ENCODE peak calls at places on chromosomes 12 and 14, in four cellular contexts. O is endothelial cell of umbilical vein, Y is K562, A is HepG2. F is an unnamed sample.

GRCh38 chr12:15423629-15424028 is 101.3 kb downstream of the PTPRO start:
- DNase-seq in A (no peak), O (no peak), Y (no peak), F (no peak)

GRCh38 chr14:94775875-94776217 is 5.9 kb upstream of the GSC start:
- DNase-seq in O (no peak), A (no peak), Y (no peak), F (no peak)

GRCh38 chr14:53894456-53894855 is 62.2 kb downstream of the BMP4 start:
- DNase-seq in O (peak), A (no peak), Y (no peak), F (no peak)

GRCh38 chr12:20474443-20474842 is 106.1 kb downstream of the PDE3A start:
- DNase-seq in O (no peak), A (no peak), Y (no peak), F (no peak)

GRCh38 chr12:104055686-104056388 is 5.8 kb upstream of the GLT8D2 start:
- DNase-seq in A (no peak), Y (no peak), O (peak), F (peak)

GRCh38 chr12:109606261-109607028 is 32.9 kb downstream of the MVK start:
- DNase-seq in Y (peak), O (no peak), A (peak), F (peak)

GRCh38 chr12:84502907-84503787 is 409.5 kb downstream of the SLC6A15 start:
- DNase-seq in Y (peak), O (peak), A (peak), F (no peak)

GRCh38 chr14:68140801-68141200 is 321.2 kb downstream of the RAD51B start:
- DNase-seq in Y (no peak), A (no peak), O (no peak), F (no peak)

GRCh38 chr12:53345486-53346195 is 9.5 kb upstream of the SP7 start:
- DNase-seq in Y (no peak), A (no peak), O (peak), F (peak)

GRCh38 chr14:89166650-89167049 is 250.4 kb downstream of the FOXN3 start:
- DNase-seq in Y (no peak), A (no peak), O (no peak), F (no peak)

GRCh38 chr12:50597200-50598195 is 92.7 kb downstream of the DIP2B start:
- DNase-seq in A (no peak), O (peak), Y (no peak), F (no peak)

GRCh38 chr12:74984631-74985030 is 225.0 kb downstream of the KCNC2 start:
- DNase-seq in O (no peak), Y (no peak), A (no peak), F (no peak)

GRCh38 chr14:55814064-55814463 is 234.1 kb downstream of the KTN1 start:
- DNase-seq in O (peak), A (no peak), Y (no peak), F (no peak)

GRCh38 chr14:75630695-75631452 is 29.8 kb downstream of the ERG28 start:
- DNase-seq in O (no peak), Y (no peak), A (no peak), F (no peak)

GRCh38 chr14:100783630-100784321 is 42.1 kb upstream of the MEG3 start:
- DNase-seq in Y (no peak), A (no peak), O (no peak), F (peak)

GRCh38 chr12:28130234-28130624 is 60.0 kb upstream of the CCDC91 start:
- DNase-seq in A (no peak), Y (no peak), O (no peak), F (no peak)

GRCh38 chr14:95156153-95156764 is 1.1 kb downstream of the DICER1 start:
- DNase-seq in O (peak), Y (no peak), A (no peak), F (no peak)

GRCh38 chr12:116642683-116643082 is 83.5 kb downstream of the MAP1LC3B2 start:
- DNase-seq in A (no peak), O (no peak), Y (no peak), F (no peak)

GRCh38 chr14:91377700-91378652 is 39.6 kb downstream of the CCDC88C start:
- DNase-seq in O (peak), Y (no peak), A (no peak), F (peak)

GRCh38 chr14:65169351-65169750 is 67.0 kb upstream of the MAX start:
- DNase-seq in A (no peak), O (no peak), Y (no peak), F (no peak)

GRCh38 chr14:77872971-77873370 is 73.1 kb downstream of the ADCK1 start:
- DNase-seq in O (no peak), Y (no peak), A (no peak), F (no peak)

GRCh38 chr14:59306775-59307174 is 118.3 kb downstream of the DAAM1 start:
- DNase-seq in O (peak), Y (no peak), A (no peak), F (no peak)

GRCh38 chr12:11482955-11483354 is 87.6 kb upstream of the PRB2 start:
- DNase-seq in Y (no peak), O (peak), A (no peak), F (no peak)

GRCh38 chr14:36096090-36096489 is 80.4 kb downstream of the PTCSC3 start:
- DNase-seq in Y (no peak), A (no peak), O (no peak), F (no peak)

GRCh38 chr12:99234702-99235101 is 412.9 kb upstream of the GARIN6 start:
- DNase-seq in O (no peak), A (no peak), Y (no peak), F (no peak)

GRCh38 chr14:35867280-35867629 is 41.1 kb downstream of the BRMS1L start:
- DNase-seq in Y (no peak), O (peak), A (no peak), F (no peak)

GRCh38 chr12:6226002-6226700 is 26.0 kb downstream of the CD9 start:
- DNase-seq in A (peak), Y (no peak), O (peak), F (no peak)

GRCh38 chr14:54338696-54339317 is 58.0 kb upstream of the CDKN3 start:
- DNase-seq in O (peak), A (no peak), Y (no peak), F (no peak)

GRCh38 chr12:6915023-6915788 is 826 bp downstream of the ENO2 start:
- DNase-seq in Y (peak), A (no peak), O (no peak), F (peak)

GRCh38 chr12:84033162-84033561 is 879.4 kb downstream of the SLC6A15 start:
- DNase-seq in O (no peak), A (no peak), Y (no peak), F (no peak)

GRCh38 chr14:76541594-76542219 is 165.8 kb downstream of the ESRRB start:
- DNase-seq in O (no peak), Y (no peak), A (no peak), F (no peak)

GRCh38 chr12:49537231-49537708 is 1.6 kb upstream of the KCNH3 start:
- DNase-seq in Y (no peak), A (no peak), O (no peak), F (no peak)

GRCh38 chr14:98173291-98173690 is 1098.7 kb downstream of the BCL11B start:
- DNase-seq in A (no peak), O (no peak), Y (no peak), F (no peak)

GRCh38 chr12:2503762-2504161 is 291.0 kb upstream of the FKBP4 start:
- DNase-seq in Y (no peak), A (no peak), O (no peak), F (no peak)
- H2AFZ ChIP-seq in Y (no peak), A (no peak), O (no peak), F (no peak)

GRCh38 chr12:16586350-16587109 is 19.4 kb downstream of the LMO3 start:
- DNase-seq in Y (no peak), O (no peak), A (no peak), F (no peak)
- H3K4me3 ChIP-seq in Y (no peak), O (no peak), A (no peak), F (no peak)

GRCh38 chr12:22396735-22397134 is 62.2 kb upstream of the ST8SIA1 start:
- DNase-seq in A (no peak), O (no peak), Y (no peak), F (no peak)

GRCh38 chr12:22396253-22396652 is 61.7 kb upstream of the ST8SIA1 start:
- DNase-seq in Y (no peak), O (no peak), A (no peak), F (no peak)

GRCh38 chr12:22395666-22396065 is 61.2 kb upstream of the ST8SIA1 start:
- DNase-seq in O (no peak), Y (no peak), A (no peak), F (no peak)

GRCh38 chr12:22399464-22399863 is 65.0 kb upstream of the ST8SIA1 start:
- DNase-seq in A (no peak), O (no peak), Y (no peak), F (no peak)
- TF ChIP-seq POLR2AphosphoS5 in A (no peak), O (no peak), Y (no peak), F (no peak)

DNA sequence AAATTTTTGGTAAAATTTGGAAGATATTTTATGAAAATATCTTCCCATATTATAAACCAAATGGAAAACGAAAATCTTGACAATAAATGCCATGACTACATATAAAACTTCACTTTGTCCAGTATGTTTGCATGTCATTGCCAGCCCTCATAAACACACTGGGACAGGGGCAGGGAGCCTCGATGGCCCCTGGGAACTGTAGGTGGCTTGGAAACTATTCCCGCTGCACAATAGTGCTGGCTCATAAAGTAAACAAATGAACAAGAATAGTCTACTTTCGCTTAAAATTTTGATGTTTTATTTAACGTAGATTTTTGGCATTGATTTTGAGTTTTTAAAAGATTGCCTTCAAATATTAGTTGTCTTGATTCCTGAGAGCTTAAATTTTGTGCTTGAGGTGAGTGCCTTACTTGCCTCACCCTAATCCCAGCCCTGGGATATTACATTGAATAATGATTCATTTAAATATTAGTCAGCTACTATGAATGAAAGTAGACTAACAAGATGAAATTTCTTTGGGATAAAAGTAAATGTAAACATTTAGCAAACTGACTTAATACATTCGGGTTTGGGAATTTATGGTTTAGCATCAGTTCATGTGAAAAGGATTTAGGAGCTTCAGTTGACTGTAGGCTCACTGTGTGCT is 74.0 kb upstream of the PKP2 start:
- DNase-seq in O (no peak), Y (no peak), A (no peak), F (no peak)
- H2AFZ ChIP-seq in O (no peak), Y (no peak), A (no peak), F (no peak)

GRCh38 chr12:124862768-124863408 is 776 bp downstream of the SCARB1 start:
- DNase-seq in O (peak), A (no peak), Y (peak), F (peak)

GRCh38 chr12:124866195-124866882 is 2.7 kb upstream of the SCARB1 start:
- DNase-seq in A (no peak), Y (no peak), O (no peak), F (no peak)

GRCh38 chr12:124863409-124864325 is at the start of gene SCARB1:
- DNase-seq in Y (peak), O (peak), A (peak), F (peak)

GRCh38 chr12:124865728-124866127 is 2.1 kb upstream of the SCARB1 start:
- DNase-seq in A (no peak), Y (no peak), O (no peak), F (no peak)

GRCh38 chr12:124864326-124864752 is 675 bp upstream of the SCARB1 start:
- DNase-seq in Y (no peak), A (no peak), O (no peak), F (no peak)
- H3K4me3 ChIP-seq in Y (peak), A (peak), O (no peak), F (peak)

F was measured in SK-N-SH.